ENCODE peak calls at places on chromosomes 11 and 22, in nine cellular contexts. B is SK-N-SH, S is H9, G is GM12878, F is GM23248, Z is PC-9, N is Karpas-422, Y is OCI-LY7, X is neural progenitor cell. A is an unnamed sample. For H4K20me1, the result is how much of the 10 kb centered on the place peaks cover.

GRCh38 chr22:45316796-45317526 is 7.2 kb downstream of the FAM118A start:
- DNase-seq in Y (no peak), G (no peak), F (no peak), Z (no peak), S (no peak), B (no peak), N (no peak), X (no peak), A (no peak)

GRCh38 chr22:31248965-31249940 is 37.2 kb downstream of the LIMK2 start:
- DNase-seq in F (no peak), Y (no peak), G (no peak), S (no peak), B (no peak), X (no peak), N (no peak), Z (peak), A (peak)

GRCh38 chr11:13635804-13636203 is 32.7 kb upstream of the FAR1 start:
- DNase-seq in N (no peak), Y (no peak), X (no peak), S (no peak), F (no peak), Z (no peak), B (no peak), G (no peak), A (no peak)

GRCh38 chr11:45163956-45164575 is 17.6 kb downstream of the PRDM11 start:
- DNase-seq in S (no peak), F (peak), X (no peak), Y (no peak), Z (no peak), G (no peak), B (no peak), N (no peak), A (peak)

GRCh38 chr11:70233511-70233919 is 30.4 kb downstream of the FADD start:
- DNase-seq in N (peak), S (no peak), X (no peak), Y (no peak), Z (peak), F (peak), G (no peak), B (no peak), A (peak)

GRCh38 chr11:34613462-34614183 is 7.3 kb upstream of the EHF start:
- DNase-seq in X (no peak), F (no peak), B (no peak), Z (no peak), N (no peak), G (no peak), S (no peak), Y (no peak), A (no peak)

GRCh38 chr22:33362702-33363101 is 304.5 kb upstream of the SYN3 start:
- DNase-seq in F (no peak), S (no peak), X (no peak), Y (no peak), G (no peak), N (no peak), Z (no peak), B (no peak), A (no peak)

GRCh38 chr11:75223954-75224643 is 16.5 kb upstream of the TPBGL start:
- DNase-seq in G (no peak), N (no peak), Z (no peak), B (no peak), Y (no peak), S (peak), F (no peak), X (no peak), A (no peak)

GRCh38 chr22:33640900-33641299 is 279.4 kb downstream of the LARGE1 start:
- DNase-seq in B (no peak), X (peak), S (peak), Y (no peak), G (no peak), Z (no peak), N (no peak), F (no peak), A (no peak)

GRCh38 chr11:14813506-14813905 is 78.5 kb downstream of the CYP2R1 start:
- DNase-seq in F (no peak), Y (no peak), N (peak), G (no peak), Z (no peak), S (no peak), B (no peak), X (no peak), A (no peak)

GRCh38 chr11:16925495-16926065 is 88.6 kb downstream of the PLEKHA7 start:
- DNase-seq in G (no peak), Z (peak), N (no peak), B (peak), Y (no peak), S (peak), X (peak), F (peak), A (peak)

GRCh38 chr11:16986434-16987204 is 27.6 kb downstream of the PLEKHA7 start:
- DNase-seq in S (peak), N (peak), X (no peak), G (peak), Z (peak), Y (peak), F (no peak), B (no peak), A (no peak)

GRCh38 chr11:62472063-62472884 is 53.4 kb downstream of the SCGB1A1 start:
- DNase-seq in G (no peak), B (peak), X (no peak), Z (peak), Y (no peak), N (no peak), F (peak), S (no peak), A (peak)

GRCh38 chr11:73189315-73189714 is 28.8 kb upstream of the P2RY2 start:
- DNase-seq in B (no peak), N (peak), Z (no peak), F (no peak), X (no peak), S (no peak), G (peak), Y (peak), A (no peak)

GRCh38 chr11:86119062-86119461 is 50.2 kb upstream of the PICALM start:
- DNase-seq in Y (no peak), N (no peak), S (no peak), X (no peak), F (no peak), G (no peak), B (peak), Z (no peak), A (peak)

GRCh38 chr11:10392680-10393079 is 62.4 kb upstream of the AMPD3 start:
- DNase-seq in Z (no peak), X (no peak), F (peak), S (no peak), Y (no peak), N (no peak), B (no peak), G (no peak), A (peak)

GRCh38 chr11:2947744-2948143 is 18.5 kb upstream of the PHLDA2 start:
- DNase-seq in Y (no peak), N (no peak), S (no peak), F (no peak), B (no peak), G (no peak), Z (no peak), X (no peak), A (no peak)

GRCh38 chr11:2954263-2954662 is 25.0 kb upstream of the PHLDA2 start:
- DNase-seq in X (no peak), B (no peak), N (no peak), S (no peak), F (no peak), Y (no peak), Z (no peak), G (no peak), A (no peak)

GRCh38 chr11:2949920-2950319 is 20.7 kb upstream of the PHLDA2 start:
- DNase-seq in G (no peak), F (no peak), Z (no peak), B (no peak), Y (no peak), X (no peak), S (no peak), N (no peak), A (no peak)

GRCh38 chr11:2950825-2951224 is 21.6 kb upstream of the PHLDA2 start:
- DNase-seq in Y (no peak), G (no peak), X (no peak), F (no peak), B (no peak), Z (no peak), N (no peak), S (no peak), A (peak)

DNA sequence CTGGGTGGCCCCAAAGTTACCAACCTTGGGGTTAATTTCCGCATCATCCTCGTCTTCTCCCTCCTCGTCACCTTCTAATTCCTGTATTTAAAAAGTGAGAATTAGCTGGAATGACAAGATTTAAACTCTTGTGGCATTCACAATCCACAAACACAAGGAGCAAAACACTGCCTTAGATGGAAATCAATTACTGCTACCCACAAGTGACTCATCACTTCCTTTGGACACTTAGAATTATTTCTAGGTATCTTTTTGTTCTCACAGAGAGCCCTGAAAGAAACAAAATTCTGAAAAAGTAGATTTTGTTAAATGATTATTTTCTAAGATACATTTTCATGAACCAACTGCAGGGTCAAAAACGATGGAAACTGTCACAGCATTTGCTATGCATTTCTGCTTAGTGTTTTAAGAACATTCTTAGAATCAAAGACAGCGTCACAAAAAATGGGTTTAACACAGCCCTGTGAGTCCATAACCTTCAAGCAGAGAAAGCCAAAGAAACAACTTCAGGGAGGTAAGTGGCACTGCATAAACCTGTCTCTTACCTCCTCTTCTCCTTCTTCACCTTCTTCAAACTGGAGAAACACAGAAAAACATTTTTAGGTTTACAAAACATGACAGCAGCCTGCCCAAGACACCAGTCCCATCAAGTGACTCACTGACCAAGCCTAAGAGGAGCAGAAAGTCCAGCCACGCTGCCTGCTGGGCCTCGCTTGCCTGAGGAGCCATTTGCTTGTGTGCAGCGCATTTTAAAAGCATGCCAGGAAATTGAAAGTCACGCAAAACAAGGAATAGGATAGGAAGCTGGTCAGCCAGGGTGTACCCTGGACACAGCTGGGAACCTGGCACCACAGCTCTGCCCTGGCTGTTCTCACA is 22.3 kb upstream of the PHLDA2 start:
- DNase-seq in B (no peak), X (no peak), Y (no peak), G (no peak), N (no peak), S (no peak), Z (no peak), F (peak), A (peak)
- H4K20me1 ChIP-seq in B (under half), X (half or more), Y (under half), G (under half), N (under half), S (under half), Z (under half), F (under half), A (under half)

GRCh38 chr11:64875369-64876225 is 2.8 kb downstream of the EHD1 start:
- DNase-seq in X (no peak), Z (no peak), G (no peak), N (peak), Y (peak), F (peak), B (no peak), S (no peak), A (no peak)

GRCh38 chr11:64878223-64878493 is 263 bp downstream of the EHD1 start:
- DNase-seq in N (no peak), Y (no peak), B (no peak), G (no peak), X (no peak), S (no peak), F (no peak), Z (peak), A (no peak)

GRCh38 chr11:64877390-64878222 is 815 bp downstream of the EHD1 start:
- DNase-seq in F (peak), G (no peak), Z (no peak), X (peak), N (peak), S (no peak), B (peak), Y (peak), A (no peak)

GRCh38 chr11:64876226-64876750 is 2.1 kb downstream of the EHD1 start:
- DNase-seq in N (no peak), S (no peak), G (no peak), Z (no peak), F (peak), B (no peak), X (no peak), Y (no peak), A (no peak)

DNA sequence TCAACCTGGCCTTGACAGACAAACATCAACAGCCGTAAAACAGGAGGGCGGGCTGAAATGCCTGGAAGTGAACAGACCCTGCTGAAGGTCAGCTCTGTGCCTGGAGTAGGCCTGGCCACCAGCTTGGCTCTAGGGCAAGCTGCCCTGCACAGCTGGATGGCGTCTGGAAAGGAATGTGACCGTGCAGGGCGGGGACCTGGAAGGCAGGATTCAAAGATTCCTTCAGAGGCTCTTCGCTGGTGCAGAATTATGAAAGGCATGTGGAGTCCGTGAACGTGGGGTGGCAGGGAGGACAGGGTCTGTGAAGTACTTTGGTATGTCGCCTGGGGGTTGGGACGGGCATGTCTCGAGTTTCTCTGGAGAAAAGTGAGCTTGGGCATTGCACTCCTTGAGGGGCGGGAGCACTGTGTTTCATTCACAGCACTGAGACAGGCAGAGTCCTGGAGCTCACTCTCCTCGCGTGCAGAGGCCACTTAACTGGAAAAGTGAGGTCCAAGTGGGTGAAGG is 1.5 kb downstream of the EHD1 start:
- DNase-seq in X (peak), N (no peak), Y (no peak), B (no peak), F (peak), G (no peak), S (no peak), Z (peak), A (no peak)
- H4K20me1 ChIP-seq in X (under half), N (under half), Y (under half), B (under half), F (under half), G (under half), S (under half), Z (under half), A (half or more)

GRCh38 chr11:117687776-117688175 is 109.2 kb downstream of the DSCAML1 start:
- DNase-seq in X (no peak), Y (no peak), G (no peak), S (no peak), F (no peak), N (no peak), B (no peak), Z (no peak), A (no peak)

GRCh38 chr11:117686711-117687110 is 110.3 kb downstream of the DSCAML1 start:
- DNase-seq in G (no peak), X (no peak), Y (no peak), B (no peak), Z (no peak), F (peak), S (no peak), N (no peak), A (no peak)

GRCh38 chr11:117684731-117685130 is 112.3 kb downstream of the DSCAML1 start:
- DNase-seq in B (no peak), Y (no peak), Z (no peak), N (no peak), S (no peak), G (no peak), F (no peak), X (no peak), A (no peak)

GRCh38 chr11:117685566-117685965 is 111.5 kb downstream of the DSCAML1 start:
- DNase-seq in Z (no peak), B (no peak), X (no peak), F (no peak), Y (no peak), G (no peak), S (no peak), N (no peak), A (no peak)

GRCh38 chr11:117684111-117684510 is 112.9 kb downstream of the DSCAML1 start:
- DNase-seq in B (no peak), X (no peak), N (no peak), Z (no peak), G (no peak), Y (no peak), S (no peak), F (no peak), A (no peak)
- H4K20me1 ChIP-seq in B (under half), X (under half), N (under half), Z (under half), G (under half), Y (under half), S (under half), F (under half), A (under half)

DNA sequence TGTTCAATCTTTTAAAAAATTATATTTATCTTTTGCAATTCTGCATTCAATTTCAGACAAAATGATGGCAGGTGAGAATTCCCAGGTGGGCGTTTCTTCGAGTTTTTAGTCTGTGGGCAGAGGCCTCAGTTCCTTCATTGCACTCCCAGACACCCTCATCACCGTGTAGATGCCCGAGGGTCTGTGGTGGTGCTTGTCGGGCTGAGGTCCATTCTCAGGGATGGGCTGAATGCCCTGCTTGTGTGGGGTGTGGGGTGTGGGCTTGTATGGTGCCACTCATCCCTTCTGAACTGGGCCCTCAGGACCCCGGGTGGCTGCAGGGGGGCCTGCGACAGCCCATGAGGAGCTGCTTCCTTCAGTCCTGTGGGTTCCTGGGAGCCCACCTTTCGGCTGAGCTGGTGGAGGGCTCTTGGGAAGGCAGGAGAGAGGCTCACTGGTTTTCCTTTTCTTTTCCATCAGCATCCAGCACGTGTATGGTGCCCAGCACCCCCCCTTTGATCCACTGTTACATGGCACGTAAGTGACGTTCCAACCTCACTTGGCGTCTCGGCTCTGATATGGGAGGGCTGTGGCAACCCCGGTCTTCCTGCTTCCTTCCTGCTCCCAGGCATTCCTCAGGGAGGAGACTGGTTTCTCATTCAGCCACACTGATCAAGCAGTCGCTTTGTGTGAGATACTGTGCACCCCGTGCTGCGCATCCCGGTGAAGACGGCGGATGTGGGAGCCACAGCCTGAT is 29.8 kb downstream of the TBC1D22A start:
- DNase-seq in N (no peak), Z (no peak), B (no peak), G (no peak), F (no peak), X (no peak), Y (no peak), S (no peak), A (no peak)
- H4K20me1 ChIP-seq in N (under half), Z (under half), B (under half), G (under half), F (under half), X (under half), Y (under half), S (under half), A (under half)

GRCh38 chr11:128504489-128504888 is 82.9 kb downstream of the ETS1 start:
- DNase-seq in Z (no peak), X (no peak), G (no peak), F (peak), B (no peak), N (no peak), Y (no peak), S (no peak), A (no peak)

GRCh38 chr11:128502736-128503135 is 84.6 kb downstream of the ETS1 start:
- DNase-seq in G (no peak), F (peak), S (no peak), Y (no peak), B (no peak), N (no peak), Z (peak), X (no peak), A (peak)

GRCh38 chr11:128505449-128506058 is 81.8 kb downstream of the ETS1 start:
- DNase-seq in B (peak), Y (no peak), F (no peak), G (no peak), Z (no peak), N (no peak), S (no peak), X (no peak), A (no peak)

GRCh38 chr11:128501576-128502549 is 85.5 kb downstream of the ETS1 start:
- DNase-seq in F (peak), G (no peak), Z (no peak), B (no peak), N (no peak), X (peak), Y (no peak), S (no peak), A (peak)

GRCh38 chr11:128503231-128503991 is 83.9 kb downstream of the ETS1 start:
- DNase-seq in B (no peak), S (no peak), X (no peak), G (no peak), F (peak), Z (no peak), Y (no peak), N (peak), A (peak)
- H4K20me1 ChIP-seq in B (under half), S (under half), X (under half), G (under half), F (under half), Z (under half), Y (half or more), N (under half), A (under half)

DNA sequence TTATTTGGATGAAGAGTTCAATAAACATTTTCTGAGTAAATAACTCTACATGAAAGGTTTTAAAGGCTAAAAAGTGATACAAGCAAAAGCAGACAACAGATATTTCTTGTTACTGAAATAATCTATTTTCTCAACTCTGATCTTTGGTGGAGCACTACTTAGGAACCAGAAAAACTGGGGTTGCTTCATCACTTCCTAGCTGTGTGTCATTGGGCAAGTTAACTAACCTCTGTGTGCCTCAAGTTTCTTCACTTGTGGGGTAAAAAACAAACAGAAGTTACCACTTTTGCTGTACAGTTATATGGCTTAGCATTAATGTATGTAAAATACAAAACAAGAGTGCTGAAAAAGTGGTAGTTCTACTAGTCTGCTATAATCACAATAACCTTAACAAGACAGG is 5.6 kb downstream of the MAPK1 start:
- DNase-seq in X (no peak), F (peak), N (no peak), G (no peak), B (no peak), Y (no peak), Z (no peak), S (no peak), A (no peak)
- H4K20me1 ChIP-seq in X (half or more), F (half or more), N (under half), G (under half), B (half or more), Y (half or more), Z (under half), S (under half), A (half or more)